ENCODE peak calls at places on chromosomes 11 and 22, in nine cellular contexts. S is esophagus muscularis mucosa, L is K562, P is stomach, B is A549, J is H1, K is sigmoid colon, D is upper lobe of left lung, F is transverse colon. G is an unnamed sample.

GRCh38 chr11:129917231-129917630 is 21.9 kb upstream of the NFRKB start:
- DNase-seq in S (no peak), L (no peak), P (no peak), B (no peak), J (no peak), K (no peak), D (no peak), F (no peak), G (no peak)

GRCh38 chr11:9280655-9281301 is 15.6 kb upstream of the DENND5A start:
- DNase-seq in S (no peak), L (no peak), P (peak), B (no peak), J (peak), K (no peak), D (no peak), F (peak), G (no peak)

GRCh38 chr11:9078113-9079041 is 13.0 kb downstream of the SCUBE2 start:
- DNase-seq in S (no peak), L (no peak), P (no peak), B (no peak), J (peak), K (no peak), D (no peak), F (no peak), G (no peak)

GRCh38 chr11:41522899-41523672 is 63.6 kb upstream of the LRRC4C start:
- DNase-seq in S (no peak), L (no peak), P (no peak), B (no peak), J (no peak), K (no peak), D (no peak), F (no peak), G (no peak)

GRCh38 chr11:62922653-62923371 is 1.6 kb upstream of the CHRM1 start:
- DNase-seq in S (no peak), L (peak), P (no peak), B (peak), J (peak), K (no peak), D (peak), F (no peak), G (no peak)

GRCh38 chr22:25722223-25723015 is 19.6 kb upstream of the MYO18B start:
- DNase-seq in S (no peak), L (no peak), P (no peak), B (no peak), J (no peak), K (no peak), D (no peak), F (no peak), G (no peak)

GRCh38 chr22:17999851-18000250 is 24.5 kb downstream of the MICAL3 start:
- DNase-seq in S (no peak), L (no peak), P (no peak), B (no peak), J (no peak), K (peak), D (no peak), F (no peak), G (no peak)

GRCh38 chr11:3947084-3947483 is 91.6 kb downstream of the STIM1 start:
- DNase-seq in S (no peak), L (no peak), P (no peak), B (no peak), J (no peak), K (peak), D (no peak), F (peak), G (no peak)

GRCh38 chr22:32237905-32238304 is 17.2 kb downstream of the SLC5A4 start:
- DNase-seq in S (no peak), L (no peak), P (no peak), B (no peak), J (no peak), K (no peak), D (no peak), F (no peak), G (no peak)

GRCh38 chr11:74462009-74462408 is 5.3 kb downstream of the KCNE3 start:
- DNase-seq in S (no peak), L (peak), P (peak), B (no peak), J (no peak), K (peak), D (no peak), F (peak), G (peak)

GRCh38 chr11:11856638-11857037 is 14.9 kb downstream of the USP47 start:
- DNase-seq in S (no peak), L (no peak), P (no peak), B (no peak), J (no peak), K (no peak), D (no peak), F (no peak), G (no peak)

GRCh38 chr11:13137778-13138400 is 128.8 kb downstream of the RASSF10 start:
- DNase-seq in S (peak), L (no peak), P (no peak), B (peak), J (no peak), K (no peak), D (no peak), F (no peak), G (no peak)

GRCh38 chr11:70892889-70893288 is 359.5 kb downstream of the SHANK2 start:
- DNase-seq in S (no peak), L (no peak), P (no peak), B (no peak), J (no peak), K (no peak), D (no peak), F (no peak), G (no peak)

GRCh38 chr11:65791719-65792213 is 4.9 kb downstream of the OVOL1 start:
- DNase-seq in S (no peak), L (no peak), P (peak), B (no peak), J (no peak), K (no peak), D (peak), F (peak), G (no peak)

GRCh38 chr11:131671764-131672163 is 301.3 kb downstream of the NTM start:
- DNase-seq in S (no peak), L (no peak), P (no peak), B (no peak), J (peak), K (peak), D (peak), F (no peak), G (no peak)

GRCh38 chr11:74689666-74690065 is 41.6 kb downstream of the CHRDL2 start:
- DNase-seq in S (no peak), L (no peak), P (no peak), B (no peak), J (no peak), K (no peak), D (no peak), F (no peak), G (no peak)

GRCh38 chr22:20956258-20957117 is 10.6 kb upstream of the AIFM3 start:
- DNase-seq in S (no peak), L (no peak), P (no peak), B (peak), J (peak), K (no peak), D (peak), F (peak), G (no peak)

GRCh38 chr11:43923327-43924111 is 18.9 kb upstream of the C11orf96 start:
- DNase-seq in S (no peak), L (no peak), P (no peak), B (peak), J (no peak), K (peak), D (no peak), F (no peak), G (peak)

GRCh38 chr11:131246156-131246555 is 124.3 kb upstream of the NTM start:
- DNase-seq in S (peak), L (no peak), P (no peak), B (no peak), J (peak), K (no peak), D (no peak), F (no peak), G (no peak)

GRCh38 chr11:779955-780532 is 2.8 kb upstream of the GATD1 start:
- DNase-seq in S (no peak), L (no peak), P (no peak), B (no peak), J (no peak), K (no peak), D (peak), F (no peak), G (no peak)

GRCh38 chr11:774873-775592 is 2.3 kb downstream of the GATD1 start:
- DNase-seq in S (no peak), L (no peak), P (no peak), B (no peak), J (no peak), K (peak), D (peak), F (no peak), G (no peak)

GRCh38 chr11:776459-777287 is 614 bp downstream of the GATD1 start:
- DNase-seq in S (no peak), L (peak), P (no peak), B (no peak), J (no peak), K (peak), D (peak), F (no peak), G (no peak)

GRCh38 chr11:779120-779954 is 2.0 kb upstream of the GATD1 start:
- DNase-seq in S (no peak), L (no peak), P (no peak), B (no peak), J (peak), K (no peak), D (peak), F (peak), G (no peak)

DNA sequence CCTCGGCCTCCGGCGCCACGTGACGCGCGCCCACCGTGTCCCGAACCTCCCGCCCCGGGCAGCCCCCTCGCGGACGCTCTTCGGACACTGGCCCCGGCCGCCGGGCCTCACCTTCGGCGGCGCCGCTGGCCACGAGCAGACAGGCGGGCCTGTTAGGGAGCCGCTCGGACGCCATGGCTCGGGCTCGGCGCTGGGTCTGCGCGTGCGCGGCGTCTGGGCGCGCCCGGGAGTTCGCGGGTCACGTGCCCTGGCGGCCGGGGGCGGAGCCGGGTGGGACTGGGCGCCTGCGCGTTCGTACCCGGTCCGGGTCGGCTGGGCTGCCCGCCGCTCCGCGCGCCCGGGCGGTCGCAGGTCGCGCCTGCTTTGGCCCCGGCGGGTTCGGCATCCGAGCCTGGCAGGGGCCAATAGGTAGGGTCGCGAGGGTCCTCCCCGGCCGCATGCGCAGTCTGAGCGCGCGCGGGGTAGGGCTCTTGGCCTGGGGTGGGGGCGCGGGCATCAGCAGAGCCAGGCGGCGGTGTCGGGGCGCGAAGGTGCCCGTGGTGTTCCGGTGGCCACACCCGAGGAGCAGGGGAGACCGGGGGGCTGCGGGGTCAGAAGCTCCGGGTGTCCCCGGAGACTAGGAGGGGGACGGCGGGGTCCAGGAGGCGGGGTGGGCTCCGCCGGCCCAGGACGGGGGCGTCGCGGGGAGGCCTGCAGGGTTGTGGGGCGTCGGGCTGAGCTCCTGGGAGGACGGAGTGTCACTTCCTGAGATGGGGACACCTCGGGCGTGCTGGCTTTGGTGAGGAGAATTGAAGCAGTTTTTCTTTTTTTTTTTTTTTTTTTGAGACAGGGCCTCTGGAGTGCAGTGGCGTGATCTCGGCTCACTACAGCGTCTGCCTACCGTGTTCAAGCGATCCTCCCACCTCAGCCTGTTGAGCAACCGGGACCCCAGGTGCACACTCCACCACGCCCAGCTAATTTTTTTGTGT is at the start of gene GATD1:
- DNase-seq in S (peak), L (peak), P (peak), B (peak), J (peak), K (peak), D (peak), F (peak), G (peak)
- TF ChIP-seq EP300 in S (no peak), L (no peak), P (no peak), B (no peak), J (no peak), K (no peak), D (no peak), F (no peak), G (no peak)

DNA sequence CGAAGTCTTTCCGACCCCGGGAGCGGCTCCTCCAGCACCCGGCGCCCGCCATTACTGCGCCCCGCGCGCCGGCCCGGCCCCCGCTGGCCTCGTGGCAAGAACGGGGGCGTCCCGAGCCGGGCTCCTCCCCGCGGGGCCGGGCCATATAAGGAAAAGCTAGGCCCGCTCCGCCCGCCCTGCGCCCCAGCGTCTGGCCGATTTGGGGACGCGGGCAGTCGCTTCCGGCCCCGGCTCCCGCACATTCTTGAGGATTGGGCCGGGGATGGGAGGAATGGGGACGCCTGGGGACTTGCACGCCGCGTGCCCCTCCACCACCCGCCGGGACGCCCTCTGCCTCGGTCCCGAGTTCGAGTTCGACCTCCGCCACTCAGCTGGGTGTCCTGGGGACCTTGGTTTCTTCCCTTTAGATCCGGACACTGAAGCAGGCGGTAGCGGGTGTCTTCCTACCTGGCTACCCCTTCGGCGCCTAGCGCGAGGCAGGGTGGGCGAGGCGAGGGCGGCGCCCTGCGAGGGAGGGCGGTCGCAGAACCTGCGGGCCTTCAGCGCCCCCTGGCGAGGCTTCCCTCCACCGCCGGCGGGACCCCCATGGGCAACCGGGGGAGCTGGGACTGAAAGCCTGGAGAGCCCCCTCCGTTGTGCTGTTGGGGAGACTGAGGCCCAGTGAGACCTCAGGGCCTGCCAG is 3.8 kb downstream of the SMTN start:
- DNase-seq in S (peak), L (peak), P (peak), B (peak), J (peak), K (peak), D (peak), F (peak), G (peak)
- TF ChIP-seq POLR2A in S (no peak), L (peak), P (no peak), B (no peak), J (no peak), K (peak), D (peak), F (peak), G (peak)

DNA sequence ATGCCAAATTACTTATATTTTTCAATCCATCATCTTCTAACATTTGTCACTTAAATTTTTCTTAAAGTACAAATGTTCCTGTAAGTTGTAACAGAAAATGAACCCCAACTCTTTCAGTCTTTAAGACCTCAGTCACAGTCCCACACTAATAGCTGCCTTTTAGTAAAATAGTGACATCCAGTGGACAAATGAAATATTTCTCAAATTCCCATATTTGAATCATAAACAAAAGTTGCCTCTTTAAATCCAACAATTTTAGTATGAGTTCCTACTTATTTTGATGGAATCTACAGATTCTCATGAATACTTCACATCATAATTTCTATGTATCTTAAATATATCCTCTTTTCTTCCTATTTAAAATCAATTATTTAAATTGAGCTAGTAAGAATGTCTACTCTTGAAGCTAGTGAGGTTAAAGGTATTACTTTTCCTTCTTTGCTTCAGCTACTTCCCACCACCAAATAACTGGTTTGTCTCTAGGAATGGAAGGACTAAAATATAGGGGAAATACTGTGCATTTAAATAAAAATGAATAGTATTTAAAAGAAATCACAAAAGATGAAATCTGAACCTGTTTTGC is 9.2 kb downstream of the LIN7C start:
- DNase-seq in S (no peak), L (no peak), P (no peak), B (peak), J (no peak), K (no peak), D (no peak), F (no peak), G (no peak)
- TF ChIP-seq CTCF in S (peak), L (no peak), P (no peak), B (peak), J (no peak), K (no peak), D (peak), F (peak), G (peak)

GRCh38 chr22:29581799-29582198 is 886 bp upstream of the NIPSNAP1 start:
- DNase-seq in S (no peak), L (no peak), P (peak), B (no peak), J (no peak), K (no peak), D (no peak), F (peak), G (no peak)
- TF ChIP-seq EP300 in S (no peak), L (no peak), P (no peak), B (no peak), J (no peak), K (no peak), D (no peak), F (no peak), G (no peak)